ENCODE peak calls at places on chromosomes 5 and 9, in seven cellular contexts. X is lower leg skin, O is transverse colon, K is thoracic aorta, D is kidney, R is GM12865, Z is GM23338. G is an unnamed sample.

GRCh38 chr9:101486693-101487442 is 46.8 kb upstream of the RNF20 start:
- DNase-seq in X (no peak), O (peak; percentile 68), K (no peak), D (peak; percentile 87), R (no peak), Z (peak; percentile 93), G (peak; percentile 74)

GRCh38 chr5:25701936-25702335 is 1057.2 kb upstream of the CDH10 start:
- DNase-seq in X (no peak), O (no peak), K (no peak), D (no peak), R (no peak), Z (no peak), G (no peak)

GRCh38 chr9:21709464-21710058 is 92.9 kb upstream of the MTAP start:
- DNase-seq in X (peak; percentile 67), O (peak; percentile 45), K (no peak), D (no peak), R (peak; percentile 74), Z (peak; percentile 89), G (peak; percentile 87)

GRCh38 chr9:10586407-10586806 is 26.4 kb downstream of the PTPRD start:
- DNase-seq in X (no peak), O (no peak), K (no peak), D (no peak), R (no peak), Z (no peak), G (no peak)

GRCh38 chr5:38540348-38540747 is 16.1 kb downstream of the LIFR start:
- DNase-seq in X (no peak), O (no peak), K (no peak), D (no peak), R (no peak), Z (no peak), G (no peak)

GRCh38 chr9:115650768-115651167 is 502.8 kb upstream of the PAPPA start:
- DNase-seq in X (no peak), O (no peak), K (no peak), D (no peak), R (no peak), Z (no peak), G (no peak)

GRCh38 chr5:105230516-105230915 is 1667.9 kb upstream of the NUDT12 start:
- DNase-seq in X (no peak), O (no peak), K (no peak), D (no peak), R (no peak), Z (no peak), G (no peak)

GRCh38 chr9:16532681-16533450 is 337.6 kb downstream of the BNC2 start:
- DNase-seq in X (no peak), O (no peak), K (no peak), D (no peak), R (no peak), Z (no peak), G (no peak)

GRCh38 chr5:136155769-136156168 is 23.1 kb downstream of the SMAD5 start:
- DNase-seq in X (no peak), O (no peak), K (no peak), D (no peak), R (no peak), Z (no peak), G (no peak)

GRCh38 chr9:33814816-33815215 is 2.1 kb upstream of the UBE2R2 start:
- DNase-seq in X (no peak), O (no peak), K (no peak), D (no peak), R (no peak), Z (no peak), G (no peak)

GRCh38 chr9:33813712-33814641 is 3.0 kb upstream of the UBE2R2 start:
- DNase-seq in X (no peak), O (no peak), K (no peak), D (peak; percentile 61), R (peak; percentile 66), Z (peak; percentile 62), G (peak; percentile 55)

GRCh38 chr9:33817327-33818166 is 587 bp downstream of the UBE2R2 start:
- DNase-seq in X (peak; percentile 48), O (peak; percentile 53), K (no peak), D (peak; percentile 90), R (peak; percentile 81), Z (peak; percentile 81), G (peak; percentile 52)

GRCh38 chr9:33816327-33817252 is at the start of gene UBE2R2:
- DNase-seq in X (peak; percentile 88), O (peak; percentile 94), K (peak; percentile 56), D (peak; percentile 98), R (peak; percentile 97), Z (peak; percentile 86), G (peak; percentile 93)

DNA sequence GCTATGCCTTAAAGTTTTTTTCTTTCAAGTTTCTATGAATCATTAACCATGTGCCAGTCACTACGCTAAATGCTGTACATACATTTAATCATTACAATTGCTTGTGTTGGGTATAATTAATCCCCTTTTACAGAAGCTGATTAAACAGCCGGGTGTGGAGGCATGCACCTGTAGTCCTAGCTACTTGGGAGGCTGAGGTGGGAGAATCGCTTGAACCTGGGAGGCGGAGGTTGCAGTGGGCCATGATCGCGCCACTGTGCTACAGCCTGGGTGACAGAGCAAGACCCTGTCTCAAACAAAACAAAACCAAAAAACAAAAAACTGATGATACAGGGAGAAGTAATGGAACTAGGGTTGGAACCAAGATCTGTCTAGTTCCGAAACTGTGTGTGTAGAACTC is 1.2 kb upstream of the UBE2R2 start:
- DNase-seq in X (no peak), O (no peak), K (no peak), D (peak; percentile 63), R (no peak), Z (no peak), G (no peak)
- H3K4me3 ChIP-seq in X (no peak overlapping the region), O (no peak overlapping the region), K (no peak overlapping the region), D (no peak overlapping the region), R (peak overlapping the region; percentile 57), Z (peak overlapping the region; percentile 61), G (no peak overlapping the region)

GRCh38 chr9:126326228-126327015 is at the start of gene MVB12B:
- DNase-seq in X (no peak), O (peak; percentile 39), K (no peak), D (peak; percentile 80), R (peak; percentile 5), Z (peak; percentile 59), G (peak; percentile 35)

GRCh38 chr9:126327750-126328120 is 1.1 kb downstream of the MVB12B start:
- DNase-seq in X (no peak), O (no peak), K (no peak), D (no peak), R (no peak), Z (no peak), G (no peak)

GRCh38 chr9:126325779-126326178 is 850 bp upstream of the MVB12B start:
- DNase-seq in X (no peak), O (no peak), K (no peak), D (no peak), R (no peak), Z (no peak), G (no peak)

GRCh38 chr9:126328415-126328814 is 1.8 kb downstream of the MVB12B start:
- DNase-seq in X (no peak), O (no peak), K (no peak), D (no peak), R (no peak), Z (no peak), G (no peak)

DNA sequence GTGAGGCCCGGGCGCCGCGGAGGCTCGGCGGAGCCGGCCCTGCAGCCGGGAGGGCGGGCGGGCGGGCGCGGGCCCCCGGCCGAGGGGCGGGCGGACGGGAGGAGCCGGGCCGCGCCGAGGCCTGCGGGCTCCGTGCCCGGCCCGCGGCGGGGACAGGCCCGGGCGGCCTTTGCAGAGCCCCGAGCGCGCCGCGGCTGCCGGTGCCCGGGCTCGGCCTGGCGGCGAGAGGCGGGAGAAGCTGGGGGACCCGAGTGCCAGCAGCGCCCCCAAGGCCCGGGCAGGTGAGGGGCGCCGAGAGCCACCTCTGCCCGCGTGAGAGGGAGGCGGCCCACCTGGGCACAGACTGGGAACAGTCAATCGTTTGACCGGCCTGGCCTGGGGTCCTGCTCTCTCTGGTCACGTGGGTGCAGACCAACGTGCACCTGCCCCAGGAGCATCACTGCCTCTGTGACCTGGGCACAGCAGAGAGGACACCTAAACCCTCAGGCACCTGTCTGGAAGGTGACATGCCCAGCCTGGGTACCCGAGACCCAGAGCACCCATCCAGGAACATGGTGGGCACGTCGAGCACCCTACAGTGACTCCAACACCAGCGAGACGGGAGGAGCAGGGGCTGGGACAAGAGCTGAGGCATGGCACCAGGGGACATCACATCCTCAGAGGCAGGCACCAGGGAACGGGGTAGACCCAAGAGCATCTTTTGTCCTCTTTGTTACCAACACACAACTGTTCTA is 554 bp downstream of the MVB12B start:
- DNase-seq in X (no peak), O (no peak), K (no peak), D (peak; percentile 76), R (no peak), Z (peak; percentile 50), G (peak; percentile 25)
- H3K4me3 ChIP-seq in X (peak overlapping the region; percentile 50), O (peak overlapping the region; percentile 79), K (peak overlapping the region; percentile 76), D (peak overlapping the region; percentile 74), R (no peak overlapping the region), Z (peak overlapping the region; percentile 59), G (peak overlapping the region; percentile 67)

DNA sequence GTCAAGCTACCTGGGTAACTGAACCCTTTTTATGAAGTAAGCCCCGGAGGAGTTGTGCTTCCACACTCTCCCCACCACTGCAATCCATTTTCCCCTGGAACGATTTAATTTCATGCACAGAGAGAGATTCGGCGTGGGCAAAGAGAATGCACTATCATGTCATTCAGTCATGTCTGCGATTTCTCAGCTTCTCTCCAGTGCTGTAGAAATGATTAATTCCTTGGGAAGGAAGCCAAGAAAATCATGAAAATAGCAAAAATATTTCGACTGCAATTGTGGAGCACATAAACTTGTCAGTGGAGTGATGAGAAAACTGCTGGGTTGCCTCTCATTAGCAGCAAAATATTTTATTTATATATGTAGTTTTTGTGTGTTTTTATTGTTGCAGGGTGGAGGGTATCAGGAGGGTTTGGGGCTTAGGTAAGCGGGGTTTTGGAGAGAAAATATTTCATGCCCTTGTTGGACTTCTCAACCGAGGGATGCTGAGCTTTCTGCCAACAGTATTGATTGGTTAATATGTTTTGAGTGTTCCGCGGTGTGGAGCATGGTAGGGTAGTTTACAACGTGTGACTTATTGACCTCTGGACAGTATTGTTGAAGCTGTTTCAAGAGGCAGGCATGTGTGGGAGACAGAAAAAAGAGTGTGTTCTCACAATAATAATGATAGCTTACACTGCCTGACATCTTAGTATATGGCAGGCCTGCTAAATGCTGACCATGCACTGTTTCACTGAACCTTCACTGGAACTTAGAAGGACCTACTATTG is 69.3 kb downstream of the SGCD start:
- DNase-seq in X (no peak), O (no peak), K (no peak), D (no peak), R (no peak), Z (no peak), G (no peak)
- H3K4me3 ChIP-seq in X (no peak overlapping the region), O (no peak overlapping the region), K (peak overlapping the region; percentile 8), D (no peak overlapping the region), R (no peak overlapping the region), Z (no peak overlapping the region), G (no peak overlapping the region)

GRCh38 chr5:88881566-88881965 is 1.4 kb downstream of the MEF2C start:
- DNase-seq in X (no peak), O (no peak), K (no peak), D (no peak), R (peak; percentile 76), Z (no peak), G (no peak)
- H3K4me3 ChIP-seq in X (no peak overlapping the region), O (no peak overlapping the region), K (peak overlapping the region; percentile 86), D (peak overlapping the region; percentile 70), R (peak overlapping the region; percentile 94), Z (no peak overlapping the region), G (peak overlapping the region; percentile 74)

DNA sequence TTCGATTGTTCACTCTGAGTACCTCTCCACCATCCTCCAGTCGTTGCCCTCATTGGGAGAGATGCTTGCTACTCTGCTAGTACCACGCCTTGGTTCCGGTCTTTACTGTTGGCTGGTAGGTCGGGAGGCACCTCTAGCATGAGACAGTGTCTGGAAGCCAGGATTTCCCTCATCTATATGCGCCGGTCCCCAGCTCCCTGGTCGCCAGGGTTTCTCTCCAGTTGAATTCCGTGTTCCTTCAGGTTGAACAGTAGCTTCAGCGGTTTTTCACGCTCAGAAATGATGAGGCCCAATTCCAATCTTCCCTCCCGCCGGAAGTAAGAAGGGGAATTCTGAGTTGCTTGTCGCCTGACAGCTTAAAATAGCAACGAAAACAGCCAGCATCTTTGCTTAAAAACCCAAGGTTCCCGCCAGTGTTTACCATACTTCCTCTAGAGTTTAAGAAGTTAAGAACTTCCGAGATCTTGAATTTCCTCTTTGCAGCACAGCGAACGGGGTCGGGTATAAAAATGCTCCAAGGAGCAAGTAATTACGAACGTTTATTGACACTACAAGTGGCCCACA is 1.3 kb upstream of the ST8SIA4 start:
- DNase-seq in X (no peak), O (peak; percentile 30), K (no peak), D (peak; percentile 37), R (peak; percentile 86), Z (peak; percentile 39), G (no peak)
- H3K4me3 ChIP-seq in X (peak overlapping the region; percentile 0), O (no peak overlapping the region), K (peak overlapping the region; percentile 65), D (peak overlapping the region; percentile 52), R (peak overlapping the region; percentile 79), Z (peak overlapping the region; percentile 73), G (peak overlapping the region; percentile 50)